ENCODE peak calls at places on chromosomes 5 and 9, in ten cellular contexts. One of them, this sample, is unnamed.

GRCh38 chr9:116156621-116157314 is 3.2 kb downstream of the PAPPA start:
- DNase-seq in NCI-H1048: peak
- DNase-seq in HuH-7.5: no peak
- DNase-seq in astrocyte: peak
- DNase-seq in Calu3: no peak
- DNase-seq in mesenchymal stem cell: peak
- DNase-seq in stromal cell of bone marrow: no peak
- DNase-seq in neuronal stem cell: peak
- DNase-seq in AG09309: peak
- DNase-seq in naive thymus-derived CD8-positive, alpha-beta T cell: no peak
- DNase-seq in this sample: no peak

GRCh38 chr5:74251106-74252032 is 389.2 kb downstream of the ENC1 start:
- DNase-seq in neuronal stem cell: no peak
- DNase-seq in AG09309: peak
- DNase-seq in astrocyte: peak
- DNase-seq in Calu3: peak
- DNase-seq in mesenchymal stem cell: peak
- DNase-seq in HuH-7.5: no peak
- DNase-seq in stromal cell of bone marrow: peak
- DNase-seq in NCI-H1048: no peak
- DNase-seq in naive thymus-derived CD8-positive, alpha-beta T cell: no peak
- DNase-seq in this sample: peak

GRCh38 chr9:103899836-103900235 is 194.3 kb upstream of the SMC2 start:
- DNase-seq in NCI-H1048: no peak
- DNase-seq in astrocyte: no peak
- DNase-seq in neuronal stem cell: no peak
- DNase-seq in AG09309: no peak
- DNase-seq in HuH-7.5: no peak
- DNase-seq in naive thymus-derived CD8-positive, alpha-beta T cell: no peak
- DNase-seq in stromal cell of bone marrow: no peak
- DNase-seq in Calu3: no peak
- DNase-seq in mesenchymal stem cell: no peak
- DNase-seq in this sample: no peak

GRCh38 chr9:126738553-126738952 is 66.3 kb upstream of the ZBTB43 start:
- DNase-seq in naive thymus-derived CD8-positive, alpha-beta T cell: no peak
- DNase-seq in stromal cell of bone marrow: no peak
- DNase-seq in neuronal stem cell: no peak
- DNase-seq in HuH-7.5: no peak
- DNase-seq in Calu3: no peak
- DNase-seq in astrocyte: no peak
- DNase-seq in AG09309: no peak
- DNase-seq in mesenchymal stem cell: no peak
- DNase-seq in NCI-H1048: no peak
- DNase-seq in this sample: no peak

GRCh38 chr5:98679963-98680362 is 93.5 kb upstream of the RGMB start:
- DNase-seq in Calu3: no peak
- DNase-seq in NCI-H1048: no peak
- DNase-seq in neuronal stem cell: no peak
- DNase-seq in stromal cell of bone marrow: no peak
- DNase-seq in AG09309: no peak
- DNase-seq in astrocyte: peak
- DNase-seq in mesenchymal stem cell: no peak
- DNase-seq in HuH-7.5: no peak
- DNase-seq in naive thymus-derived CD8-positive, alpha-beta T cell: no peak
- DNase-seq in this sample: peak

GRCh38 chr5:163079618-163080017 is 357.8 kb upstream of the CCNG1 start:
- DNase-seq in naive thymus-derived CD8-positive, alpha-beta T cell: no peak
- DNase-seq in neuronal stem cell: no peak
- DNase-seq in stromal cell of bone marrow: no peak
- DNase-seq in mesenchymal stem cell: no peak
- DNase-seq in NCI-H1048: no peak
- DNase-seq in astrocyte: no peak
- DNase-seq in HuH-7.5: peak
- DNase-seq in Calu3: peak
- DNase-seq in AG09309: no peak
- DNase-seq in this sample: no peak

GRCh38 chr5:142783601-142784291 is 13.6 kb downstream of the ARHGAP26 start:
- DNase-seq in neuronal stem cell: no peak
- DNase-seq in astrocyte: no peak
- DNase-seq in HuH-7.5: no peak
- DNase-seq in naive thymus-derived CD8-positive, alpha-beta T cell: no peak
- DNase-seq in mesenchymal stem cell: peak
- DNase-seq in Calu3: no peak
- DNase-seq in NCI-H1048: no peak
- DNase-seq in AG09309: no peak
- DNase-seq in stromal cell of bone marrow: no peak
- DNase-seq in this sample: no peak

GRCh38 chr5:93831449-93831848 is 90.0 kb upstream of the POU5F2 start:
- DNase-seq in HuH-7.5: no peak
- DNase-seq in neuronal stem cell: no peak
- DNase-seq in naive thymus-derived CD8-positive, alpha-beta T cell: no peak
- DNase-seq in stromal cell of bone marrow: peak
- DNase-seq in astrocyte: peak
- DNase-seq in mesenchymal stem cell: peak
- DNase-seq in Calu3: no peak
- DNase-seq in NCI-H1048: no peak
- DNase-seq in AG09309: peak
- DNase-seq in this sample: peak

GRCh38 chr5:125560476-125561225 is 814.2 kb upstream of the ZNF608 start:
- DNase-seq in naive thymus-derived CD8-positive, alpha-beta T cell: no peak
- DNase-seq in Calu3: no peak
- DNase-seq in AG09309: no peak
- DNase-seq in astrocyte: peak
- DNase-seq in mesenchymal stem cell: peak
- DNase-seq in HuH-7.5: no peak
- DNase-seq in stromal cell of bone marrow: no peak
- DNase-seq in NCI-H1048: no peak
- DNase-seq in neuronal stem cell: no peak
- DNase-seq in this sample: no peak

GRCh38 chr9:119689879-119690278 is 320.6 kb upstream of the BRINP1 start:
- DNase-seq in Calu3: no peak
- DNase-seq in naive thymus-derived CD8-positive, alpha-beta T cell: no peak
- DNase-seq in mesenchymal stem cell: no peak
- DNase-seq in NCI-H1048: no peak
- DNase-seq in neuronal stem cell: peak
- DNase-seq in AG09309: no peak
- DNase-seq in stromal cell of bone marrow: no peak
- DNase-seq in HuH-7.5: no peak
- DNase-seq in astrocyte: no peak
- DNase-seq in this sample: no peak

GRCh38 chr5:15748266-15748665 is 248.3 kb downstream of the FBXL7 start:
- DNase-seq in mesenchymal stem cell: no peak
- DNase-seq in stromal cell of bone marrow: no peak
- DNase-seq in neuronal stem cell: no peak
- DNase-seq in HuH-7.5: no peak
- DNase-seq in NCI-H1048: no peak
- DNase-seq in Calu3: no peak
- DNase-seq in AG09309: no peak
- DNase-seq in astrocyte: no peak
- DNase-seq in naive thymus-derived CD8-positive, alpha-beta T cell: no peak
- DNase-seq in this sample: no peak

GRCh38 chr9:73081979-73082657 is 69.5 kb upstream of the ANXA1 start:
- DNase-seq in stromal cell of bone marrow: peak
- DNase-seq in HuH-7.5: peak
- DNase-seq in mesenchymal stem cell: peak
- DNase-seq in astrocyte: peak
- DNase-seq in AG09309: peak
- DNase-seq in neuronal stem cell: peak
- DNase-seq in Calu3: peak
- DNase-seq in naive thymus-derived CD8-positive, alpha-beta T cell: no peak
- DNase-seq in NCI-H1048: peak
- DNase-seq in this sample: peak

GRCh38 chr5:168114444-168115017 is 176.9 kb upstream of the WWC1 start:
- DNase-seq in stromal cell of bone marrow: no peak
- DNase-seq in AG09309: no peak
- DNase-seq in NCI-H1048: no peak
- DNase-seq in neuronal stem cell: no peak
- DNase-seq in astrocyte: no peak
- DNase-seq in HuH-7.5: peak
- DNase-seq in naive thymus-derived CD8-positive, alpha-beta T cell: no peak
- DNase-seq in mesenchymal stem cell: peak
- DNase-seq in Calu3: peak
- DNase-seq in this sample: no peak

GRCh38 chr9:98280574-98280973 is 25.1 kb upstream of the TBC1D2 start:
- DNase-seq in neuronal stem cell: no peak
- DNase-seq in astrocyte: no peak
- DNase-seq in mesenchymal stem cell: no peak
- DNase-seq in AG09309: no peak
- DNase-seq in stromal cell of bone marrow: no peak
- DNase-seq in naive thymus-derived CD8-positive, alpha-beta T cell: no peak
- DNase-seq in NCI-H1048: no peak
- DNase-seq in HuH-7.5: no peak
- DNase-seq in Calu3: no peak
- DNase-seq in this sample: no peak

GRCh38 chr5:179250561-179251225 is 94.6 kb downstream of the ADAMTS2 start:
- DNase-seq in NCI-H1048: no peak
- DNase-seq in neuronal stem cell: no peak
- DNase-seq in Calu3: no peak
- DNase-seq in HuH-7.5: no peak
- DNase-seq in mesenchymal stem cell: no peak
- DNase-seq in astrocyte: no peak
- DNase-seq in naive thymus-derived CD8-positive, alpha-beta T cell: no peak
- DNase-seq in stromal cell of bone marrow: no peak
- DNase-seq in AG09309: no peak
- DNase-seq in this sample: no peak

GRCh38 chr9:111909444-111909843 is 12.8 kb downstream of the UGCG start:
- DNase-seq in HuH-7.5: no peak
- DNase-seq in stromal cell of bone marrow: no peak
- DNase-seq in astrocyte: no peak
- DNase-seq in naive thymus-derived CD8-positive, alpha-beta T cell: no peak
- DNase-seq in Calu3: no peak
- DNase-seq in neuronal stem cell: no peak
- DNase-seq in mesenchymal stem cell: no peak
- DNase-seq in AG09309: no peak
- DNase-seq in NCI-H1048: no peak
- DNase-seq in this sample: no peak

GRCh38 chr9:133004091-133005072 is 25.9 kb downstream of the GFI1B start:
- DNase-seq in AG09309: no peak
- DNase-seq in neuronal stem cell: no peak
- DNase-seq in HuH-7.5: no peak
- DNase-seq in Calu3: no peak
- DNase-seq in naive thymus-derived CD8-positive, alpha-beta T cell: no peak
- DNase-seq in stromal cell of bone marrow: no peak
- DNase-seq in NCI-H1048: no peak
- DNase-seq in mesenchymal stem cell: no peak
- DNase-seq in astrocyte: no peak
- DNase-seq in this sample: no peak

GRCh38 chr9:114281421-114282103 is 41.3 kb upstream of the ORM1 start:
- DNase-seq in neuronal stem cell: no peak
- DNase-seq in stromal cell of bone marrow: no peak
- DNase-seq in AG09309: no peak
- DNase-seq in astrocyte: no peak
- DNase-seq in mesenchymal stem cell: peak
- DNase-seq in HuH-7.5: no peak
- DNase-seq in NCI-H1048: no peak
- DNase-seq in naive thymus-derived CD8-positive, alpha-beta T cell: no peak
- DNase-seq in Calu3: no peak
- DNase-seq in this sample: no peak

GRCh38 chr5:139997276-139997675 is 45.8 kb downstream of the NRG2 start:
- DNase-seq in naive thymus-derived CD8-positive, alpha-beta T cell: no peak
- DNase-seq in mesenchymal stem cell: no peak
- DNase-seq in AG09309: no peak
- DNase-seq in Calu3: no peak
- DNase-seq in HuH-7.5: no peak
- DNase-seq in astrocyte: no peak
- DNase-seq in neuronal stem cell: no peak
- DNase-seq in stromal cell of bone marrow: no peak
- DNase-seq in NCI-H1048: no peak
- DNase-seq in this sample: no peak

This sample was measured in non-pigmented ciliary epithelial cell.